ENCODE peak calls at places on chromosomes 4 and X, in seven cellular contexts. One of them, this sample, is unnamed.

GRCh38 chrX:8201896-8202331 is 30.8 kb upstream of the VCX2 start:
- DNase-seq in tibial nerve: no peak
- DNase-seq in AG09319: no peak
- DNase-seq in CD4-positive, alpha-beta T cell: no peak
- DNase-seq in WERI-Rb-1: peak
- DNase-seq in B cell: no peak
- DNase-seq in mucosa of descending colon: no peak
- DNase-seq in this sample: no peak

GRCh38 chr4:69096810-69097209 is 536 bp downstream of the UGT2B7 start:
- DNase-seq in B cell: no peak
- DNase-seq in tibial nerve: no peak
- DNase-seq in AG09319: no peak
- DNase-seq in CD4-positive, alpha-beta T cell: no peak
- DNase-seq in WERI-Rb-1: no peak
- DNase-seq in mucosa of descending colon: no peak
- DNase-seq in this sample: no peak

GRCh38 chrX:19958530-19959486 is 32.1 kb downstream of the BCLAF3 start:
- DNase-seq in tibial nerve: no peak
- DNase-seq in CD4-positive, alpha-beta T cell: no peak
- DNase-seq in WERI-Rb-1: no peak
- DNase-seq in mucosa of descending colon: no peak
- DNase-seq in B cell: no peak
- DNase-seq in AG09319: no peak
- DNase-seq in this sample: no peak

GRCh38 chr4:145507636-145508035 is 26.0 kb downstream of the SMAD1 start:
- DNase-seq in WERI-Rb-1: no peak
- DNase-seq in B cell: no peak
- DNase-seq in mucosa of descending colon: no peak
- DNase-seq in AG09319: no peak
- DNase-seq in CD4-positive, alpha-beta T cell: no peak
- DNase-seq in tibial nerve: no peak
- DNase-seq in this sample: no peak

GRCh38 chr4:6342530-6343293 is 73.1 kb downstream of the WFS1 start:
- DNase-seq in mucosa of descending colon: peak
- DNase-seq in CD4-positive, alpha-beta T cell: no peak
- DNase-seq in B cell: no peak
- DNase-seq in AG09319: no peak
- DNase-seq in tibial nerve: peak
- DNase-seq in WERI-Rb-1: peak
- DNase-seq in this sample: no peak

GRCh38 chrX:9327086-9327746 is 137.6 kb upstream of the TBL1X start:
- DNase-seq in WERI-Rb-1: no peak
- DNase-seq in tibial nerve: no peak
- DNase-seq in mucosa of descending colon: no peak
- DNase-seq in B cell: no peak
- DNase-seq in AG09319: no peak
- DNase-seq in CD4-positive, alpha-beta T cell: no peak
- DNase-seq in this sample: no peak

GRCh38 chr4:156774422-156774821 is 197.2 kb downstream of the PDGFC start:
- DNase-seq in CD4-positive, alpha-beta T cell: no peak
- DNase-seq in AG09319: peak
- DNase-seq in WERI-Rb-1: no peak
- DNase-seq in tibial nerve: no peak
- DNase-seq in B cell: no peak
- DNase-seq in mucosa of descending colon: no peak
- DNase-seq in this sample: no peak

GRCh38 chrX:132737743-132738142 is 220.7 kb downstream of the HS6ST2 start:
- DNase-seq in tibial nerve: no peak
- DNase-seq in AG09319: no peak
- DNase-seq in CD4-positive, alpha-beta T cell: no peak
- DNase-seq in mucosa of descending colon: no peak
- DNase-seq in B cell: no peak
- DNase-seq in WERI-Rb-1: no peak
- DNase-seq in this sample: no peak

GRCh38 chr4:1604181-1604705 is 79.9 kb downstream of the FAM53A start:
- DNase-seq in B cell: no peak
- DNase-seq in WERI-Rb-1: no peak
- DNase-seq in AG09319: no peak
- DNase-seq in mucosa of descending colon: peak
- DNase-seq in CD4-positive, alpha-beta T cell: no peak
- DNase-seq in tibial nerve: no peak
- DNase-seq in this sample: no peak

GRCh38 chr4:95361696-95361965 is 187.1 kb downstream of the UNC5C start:
- DNase-seq in WERI-Rb-1: no peak
- DNase-seq in CD4-positive, alpha-beta T cell: no peak
- DNase-seq in tibial nerve: no peak
- DNase-seq in mucosa of descending colon: no peak
- DNase-seq in AG09319: no peak
- DNase-seq in B cell: no peak
- DNase-seq in this sample: no peak

GRCh38 chr4:141238196-141238595 is 17.5 kb downstream of the ZNF330 start:
- DNase-seq in B cell: no peak
- DNase-seq in WERI-Rb-1: no peak
- DNase-seq in AG09319: no peak
- DNase-seq in tibial nerve: no peak
- DNase-seq in CD4-positive, alpha-beta T cell: no peak
- DNase-seq in mucosa of descending colon: no peak
- DNase-seq in this sample: no peak

GRCh38 chr4:113539408-113539807 is 222.1 kb downstream of the CAMK2D start:
- DNase-seq in mucosa of descending colon: no peak
- DNase-seq in tibial nerve: no peak
- DNase-seq in AG09319: no peak
- DNase-seq in WERI-Rb-1: no peak
- DNase-seq in B cell: no peak
- DNase-seq in CD4-positive, alpha-beta T cell: no peak
- DNase-seq in this sample: no peak

GRCh38 chr4:108685036-108685686 is 34.8 kb downstream of the OSTC start:
- DNase-seq in tibial nerve: no peak
- DNase-seq in AG09319: no peak
- DNase-seq in B cell: no peak
- DNase-seq in CD4-positive, alpha-beta T cell: no peak
- DNase-seq in WERI-Rb-1: no peak
- DNase-seq in mucosa of descending colon: no peak
- DNase-seq in this sample: no peak

GRCh38 chr4:685681-686218 is 3.2 kb downstream of the SLC49A3 start:
- DNase-seq in B cell: no peak
- DNase-seq in tibial nerve: no peak
- DNase-seq in CD4-positive, alpha-beta T cell: no peak
- DNase-seq in mucosa of descending colon: no peak
- DNase-seq in AG09319: no peak
- DNase-seq in WERI-Rb-1: no peak
- DNase-seq in this sample: no peak

GRCh38 chrX:48806088-48806487 is 4.2 kb downstream of the HDAC6 start:
- DNase-seq in WERI-Rb-1: no peak
- DNase-seq in mucosa of descending colon: no peak
- DNase-seq in CD4-positive, alpha-beta T cell: no peak
- DNase-seq in tibial nerve: no peak
- DNase-seq in AG09319: no peak
- DNase-seq in B cell: no peak
- DNase-seq in this sample: no peak

GRCh38 chrX:70954871-70955270 is 24.0 kb upstream of the SLC7A3 start:
- DNase-seq in WERI-Rb-1: no peak
- DNase-seq in CD4-positive, alpha-beta T cell: no peak
- DNase-seq in mucosa of descending colon: no peak
- DNase-seq in tibial nerve: no peak
- DNase-seq in AG09319: no peak
- DNase-seq in B cell: no peak
- DNase-seq in this sample: no peak

DNA sequence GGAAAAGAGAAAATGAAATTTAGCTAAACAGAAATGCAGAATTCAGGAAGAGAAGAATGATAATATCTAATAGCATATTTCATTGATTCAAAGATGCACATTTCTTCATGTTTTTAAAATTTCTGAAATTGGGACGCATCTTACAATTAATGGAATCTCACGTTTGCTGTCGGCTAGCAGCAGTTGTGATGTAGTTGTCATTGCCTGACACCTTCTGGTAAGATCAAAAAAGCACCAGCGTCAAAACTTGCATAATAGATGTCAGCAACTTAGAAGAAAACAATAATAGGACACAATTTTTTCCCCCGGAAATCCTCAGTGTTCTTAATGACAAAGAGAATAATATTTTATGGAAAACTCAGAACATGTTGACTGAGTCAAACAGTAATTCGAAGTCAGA is 29.8 kb upstream of the SLC7A3 start:
- DNase-seq in mucosa of descending colon: no peak
- DNase-seq in AG09319: no peak
- DNase-seq in WERI-Rb-1: no peak
- DNase-seq in B cell: no peak
- DNase-seq in CD4-positive, alpha-beta T cell: no peak
- DNase-seq in tibial nerve: no peak
- DNase-seq in this sample: no peak
- TF ChIP-seq CTCF in mucosa of descending colon: no peak
- TF ChIP-seq CTCF in AG09319: no peak
- TF ChIP-seq CTCF in WERI-Rb-1: no peak
- TF ChIP-seq CTCF in B cell: no peak
- TF ChIP-seq CTCF in CD4-positive, alpha-beta T cell: no peak
- TF ChIP-seq CTCF in tibial nerve: no peak
- TF ChIP-seq CTCF in this sample: no peak

GRCh38 chrX:23980063-23980462 is 46.9 kb downstream of the KLHL15 start:
- DNase-seq in mucosa of descending colon: no peak
- DNase-seq in CD4-positive, alpha-beta T cell: no peak
- DNase-seq in B cell: no peak
- DNase-seq in AG09319: no peak
- DNase-seq in WERI-Rb-1: no peak
- DNase-seq in tibial nerve: no peak
- DNase-seq in this sample: no peak

GRCh38 chrX:23981711-23982110 is 45.3 kb downstream of the KLHL15 start:
- DNase-seq in mucosa of descending colon: no peak
- DNase-seq in CD4-positive, alpha-beta T cell: no peak
- DNase-seq in B cell: no peak
- DNase-seq in WERI-Rb-1: no peak
- DNase-seq in AG09319: no peak
- DNase-seq in tibial nerve: no peak
- DNase-seq in this sample: no peak

GRCh38 chrX:23981222-23981621 is 45.8 kb downstream of the KLHL15 start:
- DNase-seq in CD4-positive, alpha-beta T cell: no peak
- DNase-seq in WERI-Rb-1: no peak
- DNase-seq in tibial nerve: no peak
- DNase-seq in B cell: no peak
- DNase-seq in mucosa of descending colon: no peak
- DNase-seq in AG09319: no peak
- DNase-seq in this sample: no peak

GRCh38 chrX:23982891-23983290 is 44.1 kb downstream of the KLHL15 start:
- DNase-seq in WERI-Rb-1: no peak
- DNase-seq in mucosa of descending colon: no peak
- DNase-seq in CD4-positive, alpha-beta T cell: no peak
- DNase-seq in tibial nerve: no peak
- DNase-seq in B cell: no peak
- DNase-seq in AG09319: no peak
- DNase-seq in this sample: no peak
- TF ChIP-seq CTCF in WERI-Rb-1: no peak
- TF ChIP-seq CTCF in mucosa of descending colon: no peak
- TF ChIP-seq CTCF in CD4-positive, alpha-beta T cell: no peak
- TF ChIP-seq CTCF in tibial nerve: no peak
- TF ChIP-seq CTCF in B cell: no peak
- TF ChIP-seq CTCF in AG09319: no peak
- TF ChIP-seq CTCF in this sample: no peak

GRCh38 chr4:76199664-76200211 is 13.9 kb downstream of the SCARB2 start:
- DNase-seq in mucosa of descending colon: peak
- DNase-seq in WERI-Rb-1: peak
- DNase-seq in tibial nerve: no peak
- DNase-seq in B cell: peak
- DNase-seq in AG09319: no peak
- DNase-seq in CD4-positive, alpha-beta T cell: no peak
- DNase-seq in this sample: peak
- TF ChIP-seq CTCF in mucosa of descending colon: no peak
- TF ChIP-seq CTCF in WERI-Rb-1: peak
- TF ChIP-seq CTCF in tibial nerve: no peak
- TF ChIP-seq CTCF in B cell: peak
- TF ChIP-seq CTCF in AG09319: no peak
- TF ChIP-seq CTCF in CD4-positive, alpha-beta T cell: no peak
- TF ChIP-seq CTCF in this sample: peak

GRCh38 chrX:727738-728621 is 97.4 kb downstream of the SHOX start:
- DNase-seq in mucosa of descending colon: no peak
- DNase-seq in B cell: no peak
- DNase-seq in AG09319: no peak
- DNase-seq in CD4-positive, alpha-beta T cell: no peak
- DNase-seq in tibial nerve: no peak
- DNase-seq in WERI-Rb-1: no peak
- DNase-seq in this sample: no peak
- TF ChIP-seq CTCF in mucosa of descending colon: no peak
- TF ChIP-seq CTCF in B cell: no peak
- TF ChIP-seq CTCF in AG09319: peak
- TF ChIP-seq CTCF in CD4-positive, alpha-beta T cell: no peak
- TF ChIP-seq CTCF in tibial nerve: no peak
- TF ChIP-seq CTCF in WERI-Rb-1: peak
- TF ChIP-seq CTCF in this sample: no peak

DNA sequence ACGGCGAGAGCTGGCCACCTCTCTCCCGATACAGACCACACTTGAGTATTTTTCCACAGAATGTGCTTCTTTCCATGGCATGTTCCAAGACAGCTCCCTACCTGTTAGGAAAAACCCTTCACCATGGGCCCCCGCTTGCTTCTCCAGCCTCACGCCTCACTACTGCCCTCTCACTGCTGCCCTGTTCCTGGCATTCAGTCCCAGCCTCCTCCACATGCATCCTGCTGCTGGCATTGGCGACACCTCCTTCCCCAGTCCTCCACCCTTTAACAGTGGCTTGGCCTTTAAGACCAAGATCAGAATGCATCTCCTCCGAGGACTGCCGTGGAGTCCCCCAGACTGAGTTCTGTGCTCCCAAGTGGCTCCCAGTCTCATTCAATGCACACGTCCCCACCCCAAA is 10.7 kb downstream of the PNMA6F start:
- DNase-seq in mucosa of descending colon: no peak
- DNase-seq in CD4-positive, alpha-beta T cell: no peak
- DNase-seq in WERI-Rb-1: no peak
- DNase-seq in AG09319: no peak
- DNase-seq in B cell: no peak
- DNase-seq in tibial nerve: no peak
- DNase-seq in this sample: no peak
- TF ChIP-seq CTCF in mucosa of descending colon: no peak
- TF ChIP-seq CTCF in CD4-positive, alpha-beta T cell: no peak
- TF ChIP-seq CTCF in WERI-Rb-1: peak
- TF ChIP-seq CTCF in AG09319: no peak
- TF ChIP-seq CTCF in B cell: no peak
- TF ChIP-seq CTCF in tibial nerve: no peak
- TF ChIP-seq CTCF in this sample: no peak

DNA sequence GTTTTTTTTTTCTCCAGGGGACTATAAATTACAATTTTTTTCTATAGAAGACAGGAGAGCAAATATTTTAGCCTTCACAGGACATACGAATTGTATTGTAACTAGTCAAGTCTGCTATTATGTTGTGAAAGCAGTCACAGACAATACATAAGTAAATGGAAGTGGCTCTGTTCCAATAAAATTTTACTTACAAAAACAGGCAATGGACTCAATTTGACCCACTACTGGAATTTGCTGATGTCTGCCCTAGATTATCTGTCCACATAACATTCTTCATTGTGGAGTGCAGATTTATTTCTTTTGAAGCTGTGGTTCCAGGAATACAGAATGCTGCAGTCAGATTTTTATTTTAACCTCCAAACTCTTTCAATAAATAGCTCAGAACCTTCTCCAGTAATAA is 330.3 kb downstream of the PPP4R3C start:
- DNase-seq in CD4-positive, alpha-beta T cell: no peak
- DNase-seq in WERI-Rb-1: no peak
- DNase-seq in B cell: no peak
- DNase-seq in tibial nerve: no peak
- DNase-seq in AG09319: no peak
- DNase-seq in mucosa of descending colon: no peak
- DNase-seq in this sample: no peak
- TF ChIP-seq CTCF in CD4-positive, alpha-beta T cell: no peak
- TF ChIP-seq CTCF in WERI-Rb-1: no peak
- TF ChIP-seq CTCF in B cell: no peak
- TF ChIP-seq CTCF in tibial nerve: no peak
- TF ChIP-seq CTCF in AG09319: no peak
- TF ChIP-seq CTCF in mucosa of descending colon: no peak
- TF ChIP-seq CTCF in this sample: no peak

GRCh38 chr4:151652841-151653547 is 107.8 kb downstream of the GATB start:
- DNase-seq in tibial nerve: peak
- DNase-seq in AG09319: peak
- DNase-seq in B cell: no peak
- DNase-seq in WERI-Rb-1: no peak
- DNase-seq in mucosa of descending colon: no peak
- DNase-seq in CD4-positive, alpha-beta T cell: no peak
- DNase-seq in this sample: no peak
- TF ChIP-seq CTCF in tibial nerve: no peak
- TF ChIP-seq CTCF in AG09319: no peak
- TF ChIP-seq CTCF in B cell: no peak
- TF ChIP-seq CTCF in WERI-Rb-1: no peak
- TF ChIP-seq CTCF in mucosa of descending colon: no peak
- TF ChIP-seq CTCF in CD4-positive, alpha-beta T cell: no peak
- TF ChIP-seq CTCF in this sample: no peak